ENCODE peak calls at places on chromosome 11, in seven cellular contexts. L is ovary; Y is CD4-positive, CD25-positive, alpha-beta regulatory T cell; P is effector memory CD4-positive, alpha-beta T cell; M is heart left ventricle; I is H1; Q is transverse colon. O is an unnamed sample.

GRCh38 chr11:3859373-3859881 is 4.0 kb downstream of the STIM1 start:
- DNase-seq in L (no peak), Y (peak; percentile 57), P (no peak), M (peak; percentile 86), I (no peak), Q (peak; percentile 54), O (no peak)

GRCh38 chr11:132686827-132687370 is 845.4 kb downstream of the OPCML start:
- DNase-seq in L (no peak), Y (no peak), P (no peak), M (no peak), I (no peak), Q (no peak), O (no peak)

GRCh38 chr11:94169516-94169915 is 40.9 kb downstream of the PANX1 start:
- DNase-seq in L (no peak), Y (no peak), P (no peak), M (no peak), I (no peak), Q (no peak), O (no peak)

GRCh38 chr11:30479899-30480298 is 106.3 kb downstream of the MPPED2 start:
- DNase-seq in L (no peak), Y (no peak), P (no peak), M (no peak), I (no peak), Q (no peak), O (no peak)

GRCh38 chr11:44083433-44083832 is 12.0 kb upstream of the EXT2 start:
- DNase-seq in L (no peak), Y (no peak), P (no peak), M (no peak), I (no peak), Q (no peak), O (no peak)

GRCh38 chr11:70717961-70718595 is 319.7 kb downstream of the CTTN start:
- DNase-seq in L (no peak), Y (no peak), P (no peak), M (no peak), I (no peak), Q (no peak), O (peak; percentile 71)

GRCh38 chr11:10456519-10456918 is 1.5 kb downstream of the AMPD3 start:
- DNase-seq in L (peak; percentile 28), Y (peak; percentile 38), P (no peak), M (no peak), I (no peak), Q (no peak), O (no peak)

GRCh38 chr11:4190519-4190918 is 95.9 kb downstream of the RRM1 start:
- DNase-seq in L (no peak), Y (no peak), P (no peak), M (no peak), I (no peak), Q (no peak), O (no peak)

GRCh38 chr11:117189941-117190544 is 9.1 kb upstream of the TAGLN start:
- DNase-seq in L (no peak), Y (no peak), P (no peak), M (no peak), I (no peak), Q (peak; percentile 5), O (peak; percentile 31)

GRCh38 chr11:65766535-65766934 is 14.2 kb downstream of the AP5B1 start:
- DNase-seq in L (no peak), Y (no peak), P (no peak), M (no peak), I (no peak), Q (no peak), O (no peak)

GRCh38 chr11:97537407-97538150 is 1147.8 kb downstream of the JRKL start:
- DNase-seq in L (no peak), Y (no peak), P (no peak), M (no peak), I (no peak), Q (no peak), O (no peak)

GRCh38 chr11:99383628-99384300 is 363.0 kb downstream of the CNTN5 start:
- DNase-seq in L (no peak), Y (no peak), P (no peak), M (no peak), I (no peak), Q (no peak), O (no peak)

GRCh38 chr11:35943294-35943693 is 568 bp upstream of the LDLRAD3 start:
- DNase-seq in L (no peak), Y (no peak), P (no peak), M (no peak), I (no peak), Q (no peak), O (no peak)

GRCh38 chr11:93000511-93001476 is 31.3 kb downstream of the MTNR1B start:
- DNase-seq in L (no peak), Y (no peak), P (no peak), M (no peak), I (no peak), Q (no peak), O (no peak)

GRCh38 chr11:84384637-84385227 is 1098.6 kb upstream of the CCDC90B start:
- DNase-seq in L (peak; percentile 33), Y (peak; percentile 24), P (no peak), M (peak; percentile 24), I (peak; percentile 66), Q (peak; percentile 18), O (no peak)

GRCh38 chr11:43947003-43947500 is 4.6 kb downstream of the C11orf96 start:
- DNase-seq in L (peak; percentile 52), Y (no peak), P (no peak), M (no peak), I (no peak), Q (no peak), O (no peak)

GRCh38 chr11:123260511-123261211 is 65.6 kb upstream of the CLMP start:
- DNase-seq in L (no peak), Y (no peak), P (no peak), M (no peak), I (no peak), Q (no peak), O (no peak)

DNA sequence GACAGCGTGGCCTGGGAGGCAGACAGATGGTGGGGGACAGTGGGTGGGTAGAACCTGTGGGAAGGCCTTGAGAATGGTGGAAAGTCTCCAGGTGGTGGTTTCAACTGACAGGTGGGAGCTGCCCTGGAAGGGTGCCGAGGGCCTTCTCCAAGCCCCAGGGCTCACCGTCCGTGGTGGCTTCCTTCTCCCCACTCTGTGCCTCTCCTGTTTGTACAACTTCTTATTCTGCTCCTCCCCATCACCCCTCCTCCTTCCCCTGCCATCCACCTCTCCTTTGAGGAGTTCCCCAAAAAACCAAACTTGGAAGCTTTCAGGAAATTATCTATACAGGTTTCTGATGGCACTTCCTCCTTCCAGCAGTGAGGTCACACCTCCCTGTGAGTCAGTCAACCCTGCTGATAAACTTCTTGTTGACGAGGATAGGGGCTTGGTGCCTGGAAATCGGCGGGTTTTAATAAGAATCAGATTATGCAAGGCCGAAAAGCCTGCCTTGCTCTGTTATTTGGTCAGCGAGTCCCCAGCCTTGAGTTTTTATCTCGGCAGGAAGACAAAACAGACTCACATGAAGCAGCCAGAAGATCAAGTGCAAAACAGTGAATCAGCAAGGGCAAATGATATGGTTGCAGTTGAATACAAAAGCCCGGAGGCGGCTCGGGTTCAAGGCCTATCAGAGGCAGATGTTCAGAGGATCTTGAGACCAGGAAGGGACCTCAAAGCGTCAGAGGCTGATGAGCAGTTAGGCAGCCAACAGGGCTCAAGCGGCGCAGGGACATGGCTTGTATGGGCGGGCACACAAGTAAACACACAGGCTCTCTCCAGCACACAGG is 9.5 kb upstream of the ST3GAL4 start:
- DNase-seq in L (peak; percentile 82), Y (peak; percentile 25), P (no peak), M (peak; percentile 75), I (no peak), Q (no peak), O (no peak)
- H3K27ac ChIP-seq in L (peak overlapping the region; percentile 81), Y (no peak overlapping the region), P (no peak overlapping the region), M (peak overlapping the region; percentile 65), I (no peak overlapping the region), Q (peak overlapping the region; percentile 48), O (peak overlapping the region; percentile 82)

GRCh38 chr11:121368504-121368903 is 75.9 kb downstream of the SC5D start:
- DNase-seq in L (no peak), Y (no peak), P (no peak), M (no peak), I (no peak), Q (no peak), O (no peak)

GRCh38 chr11:121366038-121366437 is 73.5 kb downstream of the SC5D start:
- DNase-seq in L (no peak), Y (no peak), P (no peak), M (no peak), I (no peak), Q (no peak), O (no peak)

GRCh38 chr11:121369366-121369765 is 76.8 kb downstream of the SC5D start:
- DNase-seq in L (no peak), Y (no peak), P (no peak), M (no peak), I (no peak), Q (no peak), O (no peak)

GRCh38 chr11:121366970-121367369 is 74.4 kb downstream of the SC5D start:
- DNase-seq in L (no peak), Y (peak; percentile 12), P (no peak), M (no peak), I (no peak), Q (no peak), O (no peak)

GRCh38 chr11:121367434-121367833 is 74.9 kb downstream of the SC5D start:
- DNase-seq in L (no peak), Y (peak; percentile 76), P (no peak), M (no peak), I (no peak), Q (no peak), O (no peak)
- H3K4me1 ChIP-seq in L (peaks cover 7% of the 10 kb centered on the region), Y (peaks cover 13% of the 10 kb centered on the region), P (peaks cover 16% of the 10 kb centered on the region), M (no peaks in the 10 kb centered on the region), I (peaks cover 13% of the 10 kb centered on the region), Q (peaks cover 22% of the 10 kb centered on the region), O (peaks cover 15% of the 10 kb centered on the region)

GRCh38 chr11:73875380-73875779 is 1.3 kb downstream of the COA4 start:
- DNase-seq in L (no peak), Y (no peak), P (no peak), M (no peak), I (no peak), Q (no peak), O (no peak)
- H3K36me3 ChIP-seq in L (no peaks in the 10 kb centered on the region), Y (peaks cover 31% of the 10 kb centered on the region), P (peaks cover 18% of the 10 kb centered on the region), M (peaks cover 39% of the 10 kb centered on the region), I (peaks cover 34% of the 10 kb centered on the region), Q (no peaks in the 10 kb centered on the region), O (no peaks in the 10 kb centered on the region)

DNA sequence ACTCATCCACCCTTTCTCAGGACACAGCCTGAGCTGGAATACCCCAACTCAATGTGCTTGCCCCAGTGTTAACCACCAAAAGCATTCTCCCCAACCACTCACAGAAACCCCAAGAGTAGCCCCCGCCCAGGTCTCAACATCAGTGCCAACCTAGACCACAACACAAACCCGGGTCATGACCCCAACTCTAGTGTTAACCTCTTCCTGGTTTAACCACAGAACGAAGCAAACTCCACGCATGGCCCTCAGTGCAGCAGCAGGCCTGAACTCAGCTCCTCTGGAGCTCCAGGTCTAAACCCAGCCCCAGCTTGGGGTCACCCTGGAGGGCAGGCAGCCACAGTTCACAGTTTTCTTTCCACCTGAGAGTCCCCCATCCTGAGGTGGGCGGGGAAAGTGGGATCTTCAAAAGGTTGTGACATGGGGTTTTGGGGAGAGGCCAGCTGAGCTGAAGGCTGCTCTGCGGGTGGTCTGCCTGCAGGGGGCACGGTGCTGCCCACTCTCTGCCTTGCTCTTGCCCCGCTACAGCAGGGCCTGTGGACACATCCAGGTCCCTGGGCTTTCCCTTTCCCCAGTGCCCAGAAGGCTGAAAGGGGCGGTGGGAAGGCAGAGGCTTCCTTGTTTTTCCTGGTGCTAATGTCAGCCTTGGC is 37.9 kb downstream of the NECTIN1 start:
- DNase-seq in L (no peak), Y (peak; percentile 60), P (peak; percentile 8), M (no peak), I (no peak), Q (no peak), O (no peak)
- H3K27ac ChIP-seq in L (no peak overlapping the region), Y (no peak overlapping the region), P (no peak overlapping the region), M (no peak overlapping the region), I (no peak overlapping the region), Q (no peak overlapping the region), O (no peak overlapping the region)